ENCODE peak calls at places on chromosomes 6 and 20, in eight cellular contexts. One of them, this sample, is unnamed.

GRCh38 chr20:39103732-39104131 is 141.6 kb downstream of the DHX35 start:
- DNase-seq in iris pigment epithelial cell: peak
- DNase-seq in ACHN: no peak
- DNase-seq in stimulated activated CD8-positive, alpha-beta memory T cell treated with anti-CD3 and anti-CD28 coated beads, Interleukin-12 subunit alpha, Interleukin-12 subunit beta, amount 100 ng/mL, for 4 hours: no peak
- DNase-seq in cardiac muscle cell: peak
- DNase-seq in activated gamma-delta T cell treated with Interleukin-2 at 50 U/mL for 16 hours: no peak
- DNase-seq in C1 segment of cervical spinal cord: no peak
- DNase-seq in DMS79 treated with DMSO at 0.1 percent for 48 hours: no peak
- DNase-seq in this sample: no peak

GRCh38 chr20:61744691-61745396 is 320.8 kb downstream of the TAF4 start:
- DNase-seq in activated gamma-delta T cell treated with Interleukin-2 at 50 U/mL for 16 hours: no peak
- DNase-seq in cardiac muscle cell: peak
- DNase-seq in iris pigment epithelial cell: peak
- DNase-seq in C1 segment of cervical spinal cord: no peak
- DNase-seq in stimulated activated CD8-positive, alpha-beta memory T cell treated with anti-CD3 and anti-CD28 coated beads, Interleukin-12 subunit alpha, Interleukin-12 subunit beta, amount 100 ng/mL, for 4 hours: no peak
- DNase-seq in ACHN: no peak
- DNase-seq in DMS79 treated with DMSO at 0.1 percent for 48 hours: no peak
- DNase-seq in this sample: no peak

GRCh38 chr6:35774116-35774794 is 2.1 kb upstream of the CLPSL2 start:
- DNase-seq in ACHN: no peak
- DNase-seq in activated gamma-delta T cell treated with Interleukin-2 at 50 U/mL for 16 hours: no peak
- DNase-seq in stimulated activated CD8-positive, alpha-beta memory T cell treated with anti-CD3 and anti-CD28 coated beads, Interleukin-12 subunit alpha, Interleukin-12 subunit beta, amount 100 ng/mL, for 4 hours: no peak
- DNase-seq in iris pigment epithelial cell: no peak
- DNase-seq in DMS79 treated with DMSO at 0.1 percent for 48 hours: no peak
- DNase-seq in cardiac muscle cell: no peak
- DNase-seq in C1 segment of cervical spinal cord: no peak
- DNase-seq in this sample: no peak

GRCh38 chr6:71619836-71620235 is 266.5 kb upstream of the RIMS1 start:
- DNase-seq in cardiac muscle cell: peak
- DNase-seq in DMS79 treated with DMSO at 0.1 percent for 48 hours: no peak
- DNase-seq in iris pigment epithelial cell: no peak
- DNase-seq in C1 segment of cervical spinal cord: no peak
- DNase-seq in stimulated activated CD8-positive, alpha-beta memory T cell treated with anti-CD3 and anti-CD28 coated beads, Interleukin-12 subunit alpha, Interleukin-12 subunit beta, amount 100 ng/mL, for 4 hours: no peak
- DNase-seq in activated gamma-delta T cell treated with Interleukin-2 at 50 U/mL for 16 hours: no peak
- DNase-seq in ACHN: no peak
- DNase-seq in this sample: no peak

GRCh38 chr6:149305372-149305771 is 12.1 kb upstream of the TAB2 start:
- DNase-seq in cardiac muscle cell: no peak
- DNase-seq in iris pigment epithelial cell: no peak
- DNase-seq in DMS79 treated with DMSO at 0.1 percent for 48 hours: no peak
- DNase-seq in ACHN: no peak
- DNase-seq in stimulated activated CD8-positive, alpha-beta memory T cell treated with anti-CD3 and anti-CD28 coated beads, Interleukin-12 subunit alpha, Interleukin-12 subunit beta, amount 100 ng/mL, for 4 hours: no peak
- DNase-seq in C1 segment of cervical spinal cord: no peak
- DNase-seq in activated gamma-delta T cell treated with Interleukin-2 at 50 U/mL for 16 hours: no peak
- DNase-seq in this sample: no peak

GRCh38 chr20:16395366-16395765 is 177.9 kb downstream of the KIF16B start:
- DNase-seq in iris pigment epithelial cell: no peak
- DNase-seq in C1 segment of cervical spinal cord: no peak
- DNase-seq in stimulated activated CD8-positive, alpha-beta memory T cell treated with anti-CD3 and anti-CD28 coated beads, Interleukin-12 subunit alpha, Interleukin-12 subunit beta, amount 100 ng/mL, for 4 hours: no peak
- DNase-seq in cardiac muscle cell: no peak
- DNase-seq in activated gamma-delta T cell treated with Interleukin-2 at 50 U/mL for 16 hours: no peak
- DNase-seq in DMS79 treated with DMSO at 0.1 percent for 48 hours: no peak
- DNase-seq in ACHN: no peak
- DNase-seq in this sample: no peak

GRCh38 chr20:4844766-4845465 is 123.2 kb downstream of the PRND start:
- DNase-seq in cardiac muscle cell: no peak
- DNase-seq in C1 segment of cervical spinal cord: no peak
- DNase-seq in iris pigment epithelial cell: no peak
- DNase-seq in stimulated activated CD8-positive, alpha-beta memory T cell treated with anti-CD3 and anti-CD28 coated beads, Interleukin-12 subunit alpha, Interleukin-12 subunit beta, amount 100 ng/mL, for 4 hours: no peak
- DNase-seq in ACHN: no peak
- DNase-seq in activated gamma-delta T cell treated with Interleukin-2 at 50 U/mL for 16 hours: no peak
- DNase-seq in DMS79 treated with DMSO at 0.1 percent for 48 hours: no peak
- DNase-seq in this sample: no peak

GRCh38 chr20:37397076-37397953 is 51.4 kb downstream of the SRC start:
- DNase-seq in C1 segment of cervical spinal cord: no peak
- DNase-seq in iris pigment epithelial cell: peak
- DNase-seq in cardiac muscle cell: peak
- DNase-seq in DMS79 treated with DMSO at 0.1 percent for 48 hours: no peak
- DNase-seq in ACHN: no peak
- DNase-seq in activated gamma-delta T cell treated with Interleukin-2 at 50 U/mL for 16 hours: no peak
- DNase-seq in stimulated activated CD8-positive, alpha-beta memory T cell treated with anti-CD3 and anti-CD28 coated beads, Interleukin-12 subunit alpha, Interleukin-12 subunit beta, amount 100 ng/mL, for 4 hours: no peak
- DNase-seq in this sample: no peak

GRCh38 chr20:60627751-60628565 is 624.1 kb upstream of the CDH4 start:
- DNase-seq in stimulated activated CD8-positive, alpha-beta memory T cell treated with anti-CD3 and anti-CD28 coated beads, Interleukin-12 subunit alpha, Interleukin-12 subunit beta, amount 100 ng/mL, for 4 hours: no peak
- DNase-seq in ACHN: no peak
- DNase-seq in cardiac muscle cell: no peak
- DNase-seq in C1 segment of cervical spinal cord: no peak
- DNase-seq in iris pigment epithelial cell: no peak
- DNase-seq in activated gamma-delta T cell treated with Interleukin-2 at 50 U/mL for 16 hours: no peak
- DNase-seq in DMS79 treated with DMSO at 0.1 percent for 48 hours: no peak
- DNase-seq in this sample: no peak

GRCh38 chr6:52504778-52505127 is 72.1 kb downstream of the TRAM2 start:
- DNase-seq in cardiac muscle cell: no peak
- DNase-seq in ACHN: no peak
- DNase-seq in DMS79 treated with DMSO at 0.1 percent for 48 hours: no peak
- DNase-seq in activated gamma-delta T cell treated with Interleukin-2 at 50 U/mL for 16 hours: no peak
- DNase-seq in iris pigment epithelial cell: no peak
- DNase-seq in stimulated activated CD8-positive, alpha-beta memory T cell treated with anti-CD3 and anti-CD28 coated beads, Interleukin-12 subunit alpha, Interleukin-12 subunit beta, amount 100 ng/mL, for 4 hours: no peak
- DNase-seq in C1 segment of cervical spinal cord: no peak
- DNase-seq in this sample: no peak

GRCh38 chr20:17921774-17922173 is 46.8 kb downstream of the SNX5 start:
- DNase-seq in cardiac muscle cell: no peak
- DNase-seq in DMS79 treated with DMSO at 0.1 percent for 48 hours: no peak
- DNase-seq in activated gamma-delta T cell treated with Interleukin-2 at 50 U/mL for 16 hours: no peak
- DNase-seq in stimulated activated CD8-positive, alpha-beta memory T cell treated with anti-CD3 and anti-CD28 coated beads, Interleukin-12 subunit alpha, Interleukin-12 subunit beta, amount 100 ng/mL, for 4 hours: no peak
- DNase-seq in ACHN: no peak
- DNase-seq in C1 segment of cervical spinal cord: no peak
- DNase-seq in iris pigment epithelial cell: no peak
- DNase-seq in this sample: no peak

GRCh38 chr6:132063738-132064137 is 112.6 kb upstream of the CCN2 start:
- DNase-seq in C1 segment of cervical spinal cord: no peak
- DNase-seq in stimulated activated CD8-positive, alpha-beta memory T cell treated with anti-CD3 and anti-CD28 coated beads, Interleukin-12 subunit alpha, Interleukin-12 subunit beta, amount 100 ng/mL, for 4 hours: no peak
- DNase-seq in activated gamma-delta T cell treated with Interleukin-2 at 50 U/mL for 16 hours: no peak
- DNase-seq in cardiac muscle cell: peak
- DNase-seq in ACHN: no peak
- DNase-seq in DMS79 treated with DMSO at 0.1 percent for 48 hours: no peak
- DNase-seq in iris pigment epithelial cell: peak
- DNase-seq in this sample: no peak

GRCh38 chr20:40692240-40693011 is 3.4 kb upstream of the MAFB start:
- DNase-seq in cardiac muscle cell: no peak
- DNase-seq in iris pigment epithelial cell: no peak
- DNase-seq in DMS79 treated with DMSO at 0.1 percent for 48 hours: no peak
- DNase-seq in C1 segment of cervical spinal cord: no peak
- DNase-seq in ACHN: no peak
- DNase-seq in activated gamma-delta T cell treated with Interleukin-2 at 50 U/mL for 16 hours: no peak
- DNase-seq in stimulated activated CD8-positive, alpha-beta memory T cell treated with anti-CD3 and anti-CD28 coated beads, Interleukin-12 subunit alpha, Interleukin-12 subunit beta, amount 100 ng/mL, for 4 hours: no peak
- DNase-seq in this sample: no peak

GRCh38 chr6:116616757-116617093 is 446 bp downstream of the RSPH4A start:
- DNase-seq in stimulated activated CD8-positive, alpha-beta memory T cell treated with anti-CD3 and anti-CD28 coated beads, Interleukin-12 subunit alpha, Interleukin-12 subunit beta, amount 100 ng/mL, for 4 hours: no peak
- DNase-seq in DMS79 treated with DMSO at 0.1 percent for 48 hours: no peak
- DNase-seq in activated gamma-delta T cell treated with Interleukin-2 at 50 U/mL for 16 hours: peak
- DNase-seq in cardiac muscle cell: no peak
- DNase-seq in iris pigment epithelial cell: no peak
- DNase-seq in C1 segment of cervical spinal cord: no peak
- DNase-seq in ACHN: peak
- DNase-seq in this sample: peak

GRCh38 chr6:150026976-150027805 is 1.9 kb upstream of the RAET1L start:
- DNase-seq in iris pigment epithelial cell: no peak
- DNase-seq in ACHN: no peak
- DNase-seq in DMS79 treated with DMSO at 0.1 percent for 48 hours: no peak
- DNase-seq in stimulated activated CD8-positive, alpha-beta memory T cell treated with anti-CD3 and anti-CD28 coated beads, Interleukin-12 subunit alpha, Interleukin-12 subunit beta, amount 100 ng/mL, for 4 hours: no peak
- DNase-seq in cardiac muscle cell: no peak
- DNase-seq in C1 segment of cervical spinal cord: no peak
- DNase-seq in activated gamma-delta T cell treated with Interleukin-2 at 50 U/mL for 16 hours: no peak
- DNase-seq in this sample: no peak

GRCh38 chr6:439681-440167 is 48.2 kb downstream of the IRF4 start:
- DNase-seq in C1 segment of cervical spinal cord: no peak
- DNase-seq in ACHN: no peak
- DNase-seq in activated gamma-delta T cell treated with Interleukin-2 at 50 U/mL for 16 hours: no peak
- DNase-seq in DMS79 treated with DMSO at 0.1 percent for 48 hours: no peak
- DNase-seq in stimulated activated CD8-positive, alpha-beta memory T cell treated with anti-CD3 and anti-CD28 coated beads, Interleukin-12 subunit alpha, Interleukin-12 subunit beta, amount 100 ng/mL, for 4 hours: no peak
- DNase-seq in cardiac muscle cell: no peak
- DNase-seq in iris pigment epithelial cell: no peak
- DNase-seq in this sample: no peak

GRCh38 chr6:159953091-159953581 is 15.7 kb upstream of the IGF2R start:
- DNase-seq in activated gamma-delta T cell treated with Interleukin-2 at 50 U/mL for 16 hours: no peak
- DNase-seq in DMS79 treated with DMSO at 0.1 percent for 48 hours: peak
- DNase-seq in stimulated activated CD8-positive, alpha-beta memory T cell treated with anti-CD3 and anti-CD28 coated beads, Interleukin-12 subunit alpha, Interleukin-12 subunit beta, amount 100 ng/mL, for 4 hours: no peak
- DNase-seq in ACHN: no peak
- DNase-seq in iris pigment epithelial cell: peak
- DNase-seq in C1 segment of cervical spinal cord: peak
- DNase-seq in cardiac muscle cell: peak
- DNase-seq in this sample: no peak

GRCh38 chr6:41430875-41431274 is 95.5 kb downstream of the NCR2 start:
- DNase-seq in cardiac muscle cell: peak
- DNase-seq in DMS79 treated with DMSO at 0.1 percent for 48 hours: no peak
- DNase-seq in iris pigment epithelial cell: peak
- DNase-seq in stimulated activated CD8-positive, alpha-beta memory T cell treated with anti-CD3 and anti-CD28 coated beads, Interleukin-12 subunit alpha, Interleukin-12 subunit beta, amount 100 ng/mL, for 4 hours: no peak
- DNase-seq in C1 segment of cervical spinal cord: no peak
- DNase-seq in activated gamma-delta T cell treated with Interleukin-2 at 50 U/mL for 16 hours: no peak
- DNase-seq in ACHN: peak
- DNase-seq in this sample: no peak

GRCh38 chr20:63652192-63652980 is 838 bp downstream of the STMN3 start:
- DNase-seq in DMS79 treated with DMSO at 0.1 percent for 48 hours: peak
- DNase-seq in ACHN: peak
- DNase-seq in iris pigment epithelial cell: no peak
- DNase-seq in activated gamma-delta T cell treated with Interleukin-2 at 50 U/mL for 16 hours: peak
- DNase-seq in C1 segment of cervical spinal cord: no peak
- DNase-seq in stimulated activated CD8-positive, alpha-beta memory T cell treated with anti-CD3 and anti-CD28 coated beads, Interleukin-12 subunit alpha, Interleukin-12 subunit beta, amount 100 ng/mL, for 4 hours: peak
- DNase-seq in cardiac muscle cell: peak
- DNase-seq in this sample: no peak

GRCh38 chr6:73290435-73290834 is 27.4 kb upstream of the KHDC1 start:
- DNase-seq in DMS79 treated with DMSO at 0.1 percent for 48 hours: no peak
- DNase-seq in cardiac muscle cell: no peak
- DNase-seq in stimulated activated CD8-positive, alpha-beta memory T cell treated with anti-CD3 and anti-CD28 coated beads, Interleukin-12 subunit alpha, Interleukin-12 subunit beta, amount 100 ng/mL, for 4 hours: no peak
- DNase-seq in ACHN: no peak
- DNase-seq in iris pigment epithelial cell: no peak
- DNase-seq in activated gamma-delta T cell treated with Interleukin-2 at 50 U/mL for 16 hours: no peak
- DNase-seq in C1 segment of cervical spinal cord: no peak
- DNase-seq in this sample: no peak

GRCh38 chr20:4840831-4841230 is 119.1 kb downstream of the PRND start:
- DNase-seq in iris pigment epithelial cell: no peak
- DNase-seq in stimulated activated CD8-positive, alpha-beta memory T cell treated with anti-CD3 and anti-CD28 coated beads, Interleukin-12 subunit alpha, Interleukin-12 subunit beta, amount 100 ng/mL, for 4 hours: no peak
- DNase-seq in activated gamma-delta T cell treated with Interleukin-2 at 50 U/mL for 16 hours: no peak
- DNase-seq in C1 segment of cervical spinal cord: no peak
- DNase-seq in DMS79 treated with DMSO at 0.1 percent for 48 hours: peak
- DNase-seq in cardiac muscle cell: no peak
- DNase-seq in ACHN: no peak
- DNase-seq in this sample: peak

GRCh38 chr6:113172531-113172966 is 684.6 kb upstream of the MARCKS start:
- DNase-seq in cardiac muscle cell: peak
- DNase-seq in C1 segment of cervical spinal cord: peak
- DNase-seq in activated gamma-delta T cell treated with Interleukin-2 at 50 U/mL for 16 hours: no peak
- DNase-seq in DMS79 treated with DMSO at 0.1 percent for 48 hours: peak
- DNase-seq in iris pigment epithelial cell: no peak
- DNase-seq in ACHN: no peak
- DNase-seq in stimulated activated CD8-positive, alpha-beta memory T cell treated with anti-CD3 and anti-CD28 coated beads, Interleukin-12 subunit alpha, Interleukin-12 subunit beta, amount 100 ng/mL, for 4 hours: no peak
- DNase-seq in this sample: no peak

GRCh38 chr20:54108817-54109216 is 38.4 kb upstream of the BCAS1 start:
- DNase-seq in DMS79 treated with DMSO at 0.1 percent for 48 hours: no peak
- DNase-seq in stimulated activated CD8-positive, alpha-beta memory T cell treated with anti-CD3 and anti-CD28 coated beads, Interleukin-12 subunit alpha, Interleukin-12 subunit beta, amount 100 ng/mL, for 4 hours: no peak
- DNase-seq in iris pigment epithelial cell: no peak
- DNase-seq in cardiac muscle cell: no peak
- DNase-seq in C1 segment of cervical spinal cord: no peak
- DNase-seq in ACHN: no peak
- DNase-seq in activated gamma-delta T cell treated with Interleukin-2 at 50 U/mL for 16 hours: no peak
- DNase-seq in this sample: no peak

GRCh38 chr6:75502884-75503283 is 9.3 kb upstream of the FILIP1 start:
- DNase-seq in C1 segment of cervical spinal cord: no peak
- DNase-seq in stimulated activated CD8-positive, alpha-beta memory T cell treated with anti-CD3 and anti-CD28 coated beads, Interleukin-12 subunit alpha, Interleukin-12 subunit beta, amount 100 ng/mL, for 4 hours: no peak
- DNase-seq in DMS79 treated with DMSO at 0.1 percent for 48 hours: no peak
- DNase-seq in cardiac muscle cell: no peak
- DNase-seq in activated gamma-delta T cell treated with Interleukin-2 at 50 U/mL for 16 hours: no peak
- DNase-seq in iris pigment epithelial cell: no peak
- DNase-seq in ACHN: no peak
- DNase-seq in this sample: no peak

GRCh38 chr6:52529311-52529710 is 47.5 kb downstream of the TRAM2 start:
- DNase-seq in DMS79 treated with DMSO at 0.1 percent for 48 hours: no peak
- DNase-seq in stimulated activated CD8-positive, alpha-beta memory T cell treated with anti-CD3 and anti-CD28 coated beads, Interleukin-12 subunit alpha, Interleukin-12 subunit beta, amount 100 ng/mL, for 4 hours: no peak
- DNase-seq in activated gamma-delta T cell treated with Interleukin-2 at 50 U/mL for 16 hours: no peak
- DNase-seq in cardiac muscle cell: no peak
- DNase-seq in C1 segment of cervical spinal cord: no peak
- DNase-seq in ACHN: no peak
- DNase-seq in iris pigment epithelial cell: no peak
- DNase-seq in this sample: no peak

GRCh38 chr20:35115606-35116005 is 23.0 kb upstream of the TRPC4AP start:
- DNase-seq in cardiac muscle cell: no peak
- DNase-seq in activated gamma-delta T cell treated with Interleukin-2 at 50 U/mL for 16 hours: no peak
- DNase-seq in DMS79 treated with DMSO at 0.1 percent for 48 hours: no peak
- DNase-seq in ACHN: no peak
- DNase-seq in iris pigment epithelial cell: no peak
- DNase-seq in stimulated activated CD8-positive, alpha-beta memory T cell treated with anti-CD3 and anti-CD28 coated beads, Interleukin-12 subunit alpha, Interleukin-12 subunit beta, amount 100 ng/mL, for 4 hours: no peak
- DNase-seq in C1 segment of cervical spinal cord: no peak
- DNase-seq in this sample: no peak

This sample was measured in Karpas-422.